ENCODE peak calls at places on chromosomes 2 and 18, in six cellular contexts. One of them, this sample, is unnamed.

GRCh38 chr2:20052872-20053281 is 1.4 kb upstream of the LAPTM4A start:
- DNase-seq in A549: peak; percentile 81
- DNase-seq in endothelial cell of umbilical vein: peak; percentile 80
- DNase-seq in GM12878: no peak
- DNase-seq in HepG2: no peak
- DNase-seq in K562: peak; percentile 82
- DNase-seq in this sample: no peak

GRCh38 chr2:120736955-120737801 is 1.5 kb downstream of the GLI2 start:
- DNase-seq in A549: peak; percentile 54
- DNase-seq in GM12878: no peak
- DNase-seq in HepG2: no peak
- DNase-seq in endothelial cell of umbilical vein: no peak
- DNase-seq in K562: no peak
- DNase-seq in this sample: no peak

GRCh38 chr2:24984912-24985311 is 13.2 kb upstream of the DNAJC27 start:
- DNase-seq in GM12878: no peak
- DNase-seq in A549: no peak
- DNase-seq in K562: no peak
- DNase-seq in HepG2: no peak
- DNase-seq in endothelial cell of umbilical vein: no peak
- DNase-seq in this sample: no peak

GRCh38 chr2:207746131-207746530 is 23.6 kb downstream of the FZD5 start:
- DNase-seq in K562: peak; percentile 51
- DNase-seq in A549: peak; percentile 41
- DNase-seq in GM12878: no peak
- DNase-seq in endothelial cell of umbilical vein: peak; percentile 65
- DNase-seq in HepG2: peak; percentile 85
- DNase-seq in this sample: peak; percentile 81

GRCh38 chr18:60372598-60372997 is at the start of gene MC4R:
- DNase-seq in GM12878: no peak
- DNase-seq in A549: peak; percentile 12
- DNase-seq in endothelial cell of umbilical vein: no peak
- DNase-seq in K562: no peak
- DNase-seq in HepG2: no peak
- DNase-seq in this sample: peak; percentile 3

GRCh38 chr2:127641133-127641532 is 4.8 kb upstream of the GPR17 start:
- DNase-seq in HepG2: no peak
- DNase-seq in A549: no peak
- DNase-seq in endothelial cell of umbilical vein: no peak
- DNase-seq in K562: no peak
- DNase-seq in GM12878: no peak
- DNase-seq in this sample: no peak

GRCh38 chr18:56445422-56445821 is 193.0 kb downstream of the TXNL1 start:
- DNase-seq in K562: no peak
- DNase-seq in A549: no peak
- DNase-seq in GM12878: no peak
- DNase-seq in endothelial cell of umbilical vein: no peak
- DNase-seq in HepG2: no peak
- DNase-seq in this sample: no peak

GRCh38 chr18:79399275-79400081 is 3.7 kb downstream of the NFATC1 start:
- DNase-seq in A549: no peak
- DNase-seq in GM12878: no peak
- DNase-seq in K562: peak; percentile 21
- DNase-seq in endothelial cell of umbilical vein: peak; percentile 36
- DNase-seq in HepG2: no peak
- DNase-seq in this sample: no peak

GRCh38 chr2:3472966-3473365 is 46.4 kb downstream of the ADI1 start:
- DNase-seq in GM12878: no peak
- DNase-seq in HepG2: no peak
- DNase-seq in K562: no peak
- DNase-seq in A549: no peak
- DNase-seq in endothelial cell of umbilical vein: no peak
- DNase-seq in this sample: no peak

GRCh38 chr18:63317982-63318881 is 1.3 kb downstream of the BCL2 start:
- DNase-seq in GM12878: no peak
- DNase-seq in HepG2: no peak
- DNase-seq in A549: no peak
- DNase-seq in endothelial cell of umbilical vein: no peak
- DNase-seq in K562: no peak
- DNase-seq in this sample: peak; percentile 89

GRCh38 chr2:172094319-172095145 is 8.2 kb downstream of the DLX2 start:
- DNase-seq in GM12878: no peak
- DNase-seq in HepG2: no peak
- DNase-seq in A549: peak; percentile 43
- DNase-seq in endothelial cell of umbilical vein: no peak
- DNase-seq in K562: no peak
- DNase-seq in this sample: peak; percentile 41

GRCh38 chr18:29078272-29078671 is 901.3 kb upstream of the CDH2 start:
- DNase-seq in HepG2: no peak
- DNase-seq in A549: no peak
- DNase-seq in K562: no peak
- DNase-seq in GM12878: no peak
- DNase-seq in endothelial cell of umbilical vein: no peak
- DNase-seq in this sample: no peak

GRCh38 chr2:26563686-26564085 is 77.5 kb downstream of the CIB4 start:
- DNase-seq in endothelial cell of umbilical vein: no peak
- DNase-seq in HepG2: no peak
- DNase-seq in GM12878: no peak
- DNase-seq in A549: no peak
- DNase-seq in K562: no peak
- DNase-seq in this sample: no peak

GRCh38 chr2:72745679-72746368 is 80.0 kb downstream of the EXOC6B start:
- DNase-seq in A549: peak; percentile 40
- DNase-seq in K562: peak; percentile 18
- DNase-seq in endothelial cell of umbilical vein: peak; percentile 88
- DNase-seq in GM12878: no peak
- DNase-seq in HepG2: peak; percentile 81
- DNase-seq in this sample: peak; percentile 69

GRCh38 chr2:110865188-110865587 is 132.8 kb downstream of the ACOXL start:
- DNase-seq in A549: no peak
- DNase-seq in endothelial cell of umbilical vein: no peak
- DNase-seq in HepG2: no peak
- DNase-seq in GM12878: peak; percentile 85
- DNase-seq in K562: no peak
- DNase-seq in this sample: no peak

GRCh38 chr2:45083175-45083574 is 73.9 kb upstream of the SIX2 start:
- DNase-seq in HepG2: no peak
- DNase-seq in A549: no peak
- DNase-seq in GM12878: no peak
- DNase-seq in K562: no peak
- DNase-seq in endothelial cell of umbilical vein: no peak
- DNase-seq in this sample: peak; percentile 41

GRCh38 chr2:119659601-119660342 is 19.2 kb upstream of the TMEM177 start:
- DNase-seq in A549: no peak
- DNase-seq in GM12878: no peak
- DNase-seq in HepG2: peak; percentile 49
- DNase-seq in K562: peak; percentile 61
- DNase-seq in endothelial cell of umbilical vein: peak; percentile 52
- DNase-seq in this sample: peak; percentile 66

GRCh38 chr2:50126845-50127244 is 905.1 kb downstream of the NRXN1 start:
- DNase-seq in endothelial cell of umbilical vein: no peak
- DNase-seq in HepG2: no peak
- DNase-seq in A549: no peak
- DNase-seq in K562: no peak
- DNase-seq in GM12878: no peak
- DNase-seq in this sample: no peak

GRCh38 chr2:128777091-128778045 is 458.7 kb upstream of the HS6ST1 start:
- DNase-seq in endothelial cell of umbilical vein: no peak
- DNase-seq in GM12878: no peak
- DNase-seq in A549: no peak
- DNase-seq in K562: no peak
- DNase-seq in HepG2: no peak
- DNase-seq in this sample: no peak

GRCh38 chr2:128774320-128775063 is 455.8 kb upstream of the HS6ST1 start:
- DNase-seq in HepG2: no peak
- DNase-seq in endothelial cell of umbilical vein: no peak
- DNase-seq in A549: no peak
- DNase-seq in GM12878: no peak
- DNase-seq in K562: no peak
- DNase-seq in this sample: no peak

GRCh38 chr2:128775064-128775347 is 456.3 kb upstream of the HS6ST1 start:
- DNase-seq in endothelial cell of umbilical vein: no peak
- DNase-seq in GM12878: no peak
- DNase-seq in HepG2: no peak
- DNase-seq in K562: no peak
- DNase-seq in A549: no peak
- DNase-seq in this sample: no peak

GRCh38 chr2:128775401-128776285 is 457.0 kb upstream of the HS6ST1 start:
- DNase-seq in GM12878: no peak
- DNase-seq in A549: no peak
- DNase-seq in K562: no peak
- DNase-seq in endothelial cell of umbilical vein: no peak
- DNase-seq in HepG2: no peak
- DNase-seq in this sample: no peak

DNA sequence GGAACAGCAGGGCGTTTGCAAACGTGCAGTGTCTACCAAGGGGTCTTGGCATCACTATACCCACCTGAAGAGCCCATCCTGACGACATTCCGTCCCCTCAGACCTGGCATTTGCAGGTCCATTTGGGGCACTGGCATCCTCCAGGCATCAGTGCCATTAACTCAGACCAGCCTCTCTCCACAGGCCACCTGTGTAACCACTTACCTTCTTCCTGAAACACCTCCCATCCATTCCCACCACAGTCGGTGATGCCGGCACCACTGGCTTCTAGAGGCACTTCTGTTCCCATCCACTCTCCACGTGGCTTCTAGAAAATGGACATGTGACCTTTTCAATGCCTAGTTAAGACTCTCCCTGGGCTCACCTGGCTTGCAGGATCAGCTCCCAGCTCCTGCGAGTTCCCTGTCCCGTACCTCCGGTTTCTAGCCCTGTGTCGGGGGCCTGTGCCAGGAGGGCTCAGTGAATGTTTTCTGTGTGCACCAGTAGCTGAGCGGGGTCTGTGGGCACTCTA is 457.8 kb upstream of the HS6ST1 start:
- DNase-seq in K562: no peak
- DNase-seq in HepG2: no peak
- DNase-seq in endothelial cell of umbilical vein: no peak
- DNase-seq in A549: no peak
- DNase-seq in GM12878: no peak
- DNase-seq in this sample: no peak
- TF ChIP-seq MYC in K562: no peak
- TF ChIP-seq MYC in HepG2: no peak
- TF ChIP-seq MYC in endothelial cell of umbilical vein: no peak
- TF ChIP-seq MYC in A549: no peak
- TF ChIP-seq MYC in GM12878: no peak
- TF ChIP-seq MYC in this sample: no peak

DNA sequence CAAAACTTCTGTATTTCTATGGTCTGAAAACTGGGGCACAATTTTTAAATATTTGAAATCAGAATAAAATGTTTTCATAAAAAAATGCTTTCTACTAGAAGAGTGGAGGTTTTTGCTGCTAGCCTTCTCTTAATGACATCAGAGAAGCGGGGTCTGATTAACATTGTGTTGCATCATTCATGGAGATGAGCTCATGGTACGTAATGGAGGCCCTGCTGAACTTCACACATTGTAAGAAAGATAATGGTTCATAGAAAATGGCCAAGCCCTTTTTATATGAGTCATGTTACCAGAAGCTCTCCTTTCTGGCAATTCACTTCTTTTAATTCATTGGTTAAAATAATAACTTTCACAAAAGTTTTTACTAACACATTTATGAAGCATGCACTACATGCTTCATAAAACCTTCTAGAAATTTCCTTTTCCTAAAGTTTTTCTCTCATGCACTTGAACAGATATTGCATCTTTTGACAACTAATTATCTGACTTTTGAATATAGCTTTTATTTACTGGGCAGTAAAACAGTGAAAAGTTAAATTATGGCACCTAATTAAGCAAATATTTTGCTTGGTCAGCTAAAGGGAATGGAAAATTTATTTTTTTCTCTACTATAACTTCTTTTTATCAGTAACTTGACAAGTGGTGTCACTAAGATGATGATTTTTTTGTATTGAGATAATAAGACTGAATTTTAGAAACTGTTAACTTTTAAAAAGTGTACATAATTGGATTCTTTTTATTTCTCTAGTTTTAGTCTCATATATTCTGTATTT is 351.4 kb downstream of the PIK3C3 start:
- DNase-seq in endothelial cell of umbilical vein: no peak
- DNase-seq in GM12878: no peak
- DNase-seq in A549: no peak
- DNase-seq in K562: no peak
- DNase-seq in HepG2: no peak
- DNase-seq in this sample: no peak
- TF ChIP-seq MAX in endothelial cell of umbilical vein: no peak
- TF ChIP-seq MAX in GM12878: no peak
- TF ChIP-seq MAX in A549: no peak
- TF ChIP-seq MAX in K562: no peak
- TF ChIP-seq MAX in HepG2: no peak
- TF ChIP-seq MAX in this sample: no peak

DNA sequence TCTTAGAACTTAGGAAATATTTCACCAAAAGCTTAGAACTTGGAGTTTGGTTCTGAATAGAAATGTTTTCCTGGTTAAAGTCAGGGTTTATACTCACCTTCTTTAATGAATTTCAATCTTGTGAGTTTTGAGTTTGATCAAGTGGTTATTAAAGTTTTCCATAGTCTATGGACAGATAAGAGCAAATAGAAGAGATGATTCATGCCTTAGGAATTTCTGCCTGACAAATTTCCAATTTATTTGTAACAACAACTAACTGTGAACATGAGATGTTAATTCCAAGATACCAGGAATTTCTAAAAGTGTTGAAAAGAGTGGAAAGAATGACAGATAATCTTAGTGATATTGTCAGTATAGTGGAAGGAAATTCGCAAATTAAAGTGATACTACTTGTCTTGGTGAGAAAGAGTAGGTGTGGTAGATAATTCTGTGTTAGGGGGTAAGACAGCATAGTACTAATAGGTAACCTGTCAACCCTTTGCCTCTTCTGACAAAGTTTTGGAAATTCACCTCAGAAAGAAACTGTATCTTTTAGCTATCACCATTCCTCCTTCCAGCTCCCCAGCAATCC is 82.4 kb downstream of the AGPS start:
- DNase-seq in A549: no peak
- DNase-seq in HepG2: no peak
- DNase-seq in endothelial cell of umbilical vein: peak; percentile 86
- DNase-seq in K562: no peak
- DNase-seq in GM12878: no peak
- DNase-seq in this sample: no peak
- TF ChIP-seq MYC in A549: no peak
- TF ChIP-seq MYC in HepG2: no peak
- TF ChIP-seq MYC in endothelial cell of umbilical vein: no peak
- TF ChIP-seq MYC in K562: no peak
- TF ChIP-seq MYC in GM12878: no peak
- TF ChIP-seq MYC in this sample: no peak

GRCh38 chr2:194105358-194105757 is 1551.7 kb upstream of the SLC39A10 start:
- DNase-seq in HepG2: no peak
- DNase-seq in GM12878: no peak
- DNase-seq in K562: no peak
- DNase-seq in A549: no peak
- DNase-seq in endothelial cell of umbilical vein: no peak
- DNase-seq in this sample: no peak

GRCh38 chr2:194100201-194100600 is 1556.8 kb upstream of the SLC39A10 start:
- DNase-seq in A549: no peak
- DNase-seq in endothelial cell of umbilical vein: no peak
- DNase-seq in GM12878: no peak
- DNase-seq in HepG2: no peak
- DNase-seq in K562: no peak
- DNase-seq in this sample: no peak

GRCh38 chr2:194103941-194104655 is 1552.9 kb upstream of the SLC39A10 start:
- DNase-seq in endothelial cell of umbilical vein: no peak
- DNase-seq in K562: no peak
- DNase-seq in GM12878: no peak
- DNase-seq in A549: no peak
- DNase-seq in HepG2: no peak
- DNase-seq in this sample: no peak

GRCh38 chr2:194104687-194105086 is 1552.3 kb upstream of the SLC39A10 start:
- DNase-seq in A549: no peak
- DNase-seq in HepG2: no peak
- DNase-seq in endothelial cell of umbilical vein: no peak
- DNase-seq in GM12878: peak; percentile 77
- DNase-seq in K562: no peak
- DNase-seq in this sample: peak; percentile 65
- TF ChIP-seq MAX in A549: no peak
- TF ChIP-seq MAX in HepG2: no peak
- TF ChIP-seq MAX in endothelial cell of umbilical vein: no peak
- TF ChIP-seq MAX in GM12878: no peak
- TF ChIP-seq MAX in K562: no peak
- TF ChIP-seq MAX in this sample: no peak

This sample was measured in NB4.